ENCODE peak calls at places on chromosomes 13 and 19, in eight cellular contexts. T, W, I, F, U, P, E and B are unnamed samples.

GRCh38 chr13:50082426-50083283 is 67.4 kb downstream of the KCNRG start:
- DNase-seq in T (peak; percentile 60), W (no peak), I (no peak), F (peak; percentile 83), U (peak; percentile 82), P (no peak), E (peak; percentile 91), B (no peak)

GRCh38 chr19:49114630-49115363 is 627 bp downstream of the LIN7B start:
- DNase-seq in T (peak; percentile 56), W (no peak), I (peak; percentile 91), F (peak; percentile 55), U (peak; percentile 57), P (no peak), E (peak; percentile 65), B (no peak)

GRCh38 chr13:41458939-41459753 is 1.8 kb downstream of the RGCC start:
- DNase-seq in T (peak; percentile 27), W (no peak), I (no peak), F (peak; percentile 29), U (peak; percentile 34), P (no peak), E (peak; percentile 46), B (no peak)

GRCh38 chr19:11736696-11737095 is 2.0 kb downstream of the ZNF823 start:
- DNase-seq in T (no peak), W (no peak), I (no peak), F (peak; percentile 15), U (peak; percentile 8), P (peak; percentile 74), E (no peak), B (no peak)

GRCh38 chr19:55689366-55690108 is 14.5 kb downstream of the EPN1 start:
- DNase-seq in T (no peak), W (no peak), I (no peak), F (no peak), U (no peak), P (no peak), E (no peak), B (no peak)

GRCh38 chr19:38061294-38061693 is 154.3 kb downstream of the SIPA1L3 start:
- DNase-seq in T (no peak), W (no peak), I (no peak), F (peak; percentile 85), U (peak; percentile 73), P (no peak), E (no peak), B (no peak)

GRCh38 chr13:113468029-113468428 is 14.7 kb upstream of the ADPRHL1 start:
- DNase-seq in T (no peak), W (no peak), I (no peak), F (no peak), U (no peak), P (no peak), E (no peak), B (no peak)

GRCh38 chr19:20923077-20923871 is at the start of gene ZNF85:
- DNase-seq in T (peak; percentile 84), W (peak; percentile 98), I (peak; percentile 98), F (peak; percentile 91), U (peak; percentile 93), P (peak; percentile 92), E (peak; percentile 92), B (peak; percentile 95)

GRCh38 chr13:66492479-66492878 is 737.7 kb downstream of the PCDH9 start:
- DNase-seq in T (peak; percentile 5), W (no peak), I (no peak), F (peak; percentile 6), U (no peak), P (no peak), E (no peak), B (no peak)

GRCh38 chr19:41027273-41027967 is 36.3 kb downstream of the CYP2B6 start:
- DNase-seq in T (no peak), W (peak; percentile 78), I (peak; percentile 57), F (no peak), U (no peak), P (peak; percentile 36), E (no peak), B (no peak)

GRCh38 chr13:113562085-113562749 is 22.3 kb upstream of the TFDP1 start:
- DNase-seq in T (peak; percentile 82), W (peak; percentile 92), I (peak; percentile 85), F (peak; percentile 75), U (peak; percentile 77), P (peak; percentile 66), E (peak; percentile 45), B (peak; percentile 91)

DNA sequence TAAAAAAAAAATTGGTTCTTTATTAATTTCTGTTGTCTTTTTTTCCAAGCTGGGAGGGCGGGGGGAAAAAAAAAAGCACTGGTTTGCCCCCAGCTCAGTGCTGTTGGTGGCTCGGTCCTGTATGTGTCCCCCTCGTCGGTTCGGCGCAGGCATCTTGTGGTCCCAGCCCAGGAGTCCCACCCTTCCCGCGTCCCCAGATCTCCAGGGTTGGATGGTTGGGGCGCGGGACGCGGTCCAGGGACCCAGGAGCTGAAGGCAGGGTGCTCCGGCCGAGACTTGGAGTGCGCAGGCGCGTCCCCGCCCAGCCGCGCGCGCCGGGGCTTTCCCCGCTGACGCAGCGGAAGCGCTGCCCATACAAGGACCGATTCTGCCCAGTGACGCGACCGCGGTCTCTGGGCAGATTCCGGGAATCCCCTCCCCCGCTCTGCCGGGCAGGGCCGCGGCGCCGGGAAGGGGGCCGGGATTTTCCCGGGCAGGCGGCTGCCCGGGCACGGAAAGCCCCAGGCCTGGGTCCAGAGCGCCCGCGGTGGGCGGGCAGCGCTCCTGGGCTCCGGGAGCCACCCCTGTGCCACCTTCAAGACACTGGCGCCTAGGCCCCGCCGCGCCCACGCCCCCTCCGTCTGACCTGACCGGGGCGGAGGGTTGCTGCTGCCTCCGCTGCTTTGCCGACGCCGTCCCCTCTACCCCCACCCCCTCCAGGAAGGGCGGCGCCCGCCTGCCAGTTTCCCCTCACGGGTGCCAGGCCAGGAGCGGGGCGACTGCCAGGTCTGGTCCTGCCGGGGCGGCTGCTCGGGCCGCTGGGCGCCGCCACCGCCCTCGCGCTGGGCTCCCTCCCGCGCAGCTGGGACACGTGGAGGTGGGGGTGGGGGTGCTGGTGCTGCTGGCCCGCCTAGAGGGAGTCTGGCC is 2.3 kb downstream of the JUNB start:
- DNase-seq in T (peak; percentile 92), W (peak; percentile 99), I (peak; percentile 99), F (peak; percentile 89), U (peak; percentile 96), P (peak; percentile 95), E (peak; percentile 95), B (peak; percentile 98)
- TF ChIP-seq CTCF in T (no peak), W (no peak), I (no peak), F (no peak), U (no peak), P (no peak), E (no peak), B (no peak)

GRCh38 chr19:58056861-58057260 is 2.2 kb upstream of the ZNF135 start:
- DNase-seq in T (no peak), W (no peak), I (no peak), F (no peak), U (no peak), P (no peak), E (no peak), B (no peak)

GRCh38 chr19:58056261-58056660 is 2.8 kb upstream of the ZNF135 start:
- DNase-seq in T (no peak), W (no peak), I (no peak), F (no peak), U (no peak), P (no peak), E (no peak), B (no peak)

GRCh38 chr19:58053480-58054156 is 5.5 kb upstream of the ZNF135 start:
- DNase-seq in T (no peak), W (no peak), I (no peak), F (no peak), U (no peak), P (no peak), E (no peak), B (no peak)

GRCh38 chr19:58055483-58055874 is 3.6 kb upstream of the ZNF135 start:
- DNase-seq in T (no peak), W (no peak), I (no peak), F (no peak), U (no peak), P (no peak), E (no peak), B (no peak)

DNA sequence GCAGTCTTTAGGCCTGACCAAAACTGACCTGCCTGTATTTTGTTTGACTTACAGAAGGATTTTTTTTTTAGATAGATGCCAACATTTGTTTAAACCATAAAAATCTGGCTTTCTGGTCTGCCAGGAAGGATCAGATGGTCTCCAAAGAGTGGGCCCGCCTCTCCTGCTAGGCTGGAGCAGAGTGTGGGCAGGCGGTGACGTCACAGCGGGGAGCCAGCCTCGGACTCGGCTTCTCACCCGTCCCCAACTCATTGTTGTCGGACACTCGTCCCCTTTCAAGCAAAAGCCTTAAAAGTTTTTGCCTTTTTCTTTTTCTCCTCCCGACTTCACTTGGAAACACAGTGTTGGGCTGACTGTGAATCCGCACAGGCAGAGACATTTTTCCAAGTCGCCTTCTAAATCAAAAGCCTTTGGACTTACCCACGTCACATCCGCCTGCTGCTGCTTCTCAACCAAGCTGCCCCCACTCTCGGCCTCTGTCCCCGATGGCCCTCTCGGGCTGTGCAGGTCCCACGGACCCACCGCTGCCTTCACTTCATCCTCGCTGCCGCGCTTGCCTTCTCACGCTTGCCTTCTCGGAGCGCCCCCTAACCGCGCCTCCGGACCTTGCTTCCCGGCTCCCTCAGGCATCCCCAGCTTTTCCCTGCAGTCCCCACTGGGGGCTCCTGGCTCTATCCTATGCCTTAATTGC is 4.1 kb upstream of the ZNF135 start:
- DNase-seq in T (no peak), W (no peak), I (no peak), F (peak; percentile 44), U (no peak), P (no peak), E (no peak), B (no peak)
- TF ChIP-seq CTCF in T (no peak), W (peak; percentile 13), I (no peak), F (peak; percentile 28), U (no peak), P (no peak), E (no peak), B (no peak)

DNA sequence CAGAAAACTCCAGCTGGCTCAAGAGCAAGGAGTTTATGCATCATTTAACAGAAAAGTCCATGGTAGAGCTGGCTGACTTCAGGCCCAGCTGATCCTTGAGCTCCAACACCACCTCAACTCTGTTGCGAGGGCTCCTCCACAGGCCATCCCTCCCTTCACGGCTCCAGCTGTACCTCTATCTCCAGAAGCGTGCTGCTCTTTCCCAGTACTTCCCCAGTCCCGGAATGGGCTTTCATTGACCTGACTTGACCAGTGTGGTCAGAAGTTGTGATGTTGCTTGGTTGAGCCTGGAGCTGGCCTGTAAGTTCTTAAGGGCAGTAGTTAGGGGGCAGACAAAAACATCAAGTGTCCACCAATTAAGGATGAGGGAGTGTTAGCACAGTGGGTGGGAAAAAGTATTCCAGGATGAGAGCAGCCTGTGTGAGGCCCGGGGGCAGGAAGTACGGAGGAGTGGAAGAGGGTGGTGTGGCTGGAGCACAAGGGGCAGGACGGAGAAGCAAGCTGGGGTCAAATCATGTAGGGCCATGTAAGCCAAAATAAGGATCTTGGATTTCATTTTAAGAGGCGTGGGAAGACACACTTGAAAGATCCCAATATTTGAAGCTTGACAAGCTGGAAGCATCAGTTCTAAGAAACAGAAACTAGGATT is 24.0 kb downstream of the SKA3 start:
- DNase-seq in T (no peak), W (no peak), I (no peak), F (no peak), U (no peak), P (no peak), E (no peak), B (no peak)
- TF ChIP-seq CTCF in T (no peak), W (no peak), I (no peak), F (no peak), U (no peak), P (no peak), E (no peak), B (no peak)

DNA sequence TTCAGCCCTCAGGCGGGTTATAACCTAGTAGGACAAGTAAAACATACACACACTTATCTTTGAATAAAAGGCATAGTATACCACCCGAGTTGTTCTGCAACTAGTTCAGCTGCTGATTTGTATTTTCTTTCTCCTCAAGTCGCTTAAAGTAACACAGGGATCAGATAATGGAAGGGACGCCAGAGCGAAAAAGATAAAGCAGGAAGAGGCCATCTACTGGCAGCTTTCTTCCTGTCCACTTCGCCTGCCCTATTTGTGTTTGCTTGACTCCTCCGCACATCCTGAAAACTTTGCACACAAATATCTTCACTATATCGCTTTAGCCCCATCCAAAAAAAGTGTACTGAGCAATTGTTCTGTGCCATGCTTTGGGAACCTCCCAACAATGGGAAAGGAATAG is 238.0 kb upstream of the SOX21 start:
- DNase-seq in T (peak; percentile 6), W (peak; percentile 50), I (no peak), F (no peak), U (no peak), P (no peak), E (no peak), B (no peak)
- TF ChIP-seq CTCF in T (no peak), W (no peak), I (no peak), F (peak; percentile 32), U (peak; percentile 22), P (no peak), E (no peak), B (no peak)